ENCODE peak calls at places on chromosome 2, in four cellular contexts. One of them, this sample, is unnamed.

GRCh38 chr2:158255257-158255656 is 153.6 kb downstream of the UPP2 start:
- DNase-seq in amniotic epithelial cell: no peak
- DNase-seq in T-helper 9 cell: no peak
- DNase-seq in stimulated activated CD4-positive, alpha-beta T cell treated with anti-CD3 and anti-CD28 coated beads, Interleukin-12 subunit alpha, Interleukin-12 subunit beta, amount 100 ng/mL, for 4 hours: no peak
- DNase-seq in this sample: no peak

GRCh38 chr2:21930224-21930623 is 806.5 kb downstream of the TDRD15 start:
- DNase-seq in amniotic epithelial cell: no peak
- DNase-seq in T-helper 9 cell: no peak
- DNase-seq in stimulated activated CD4-positive, alpha-beta T cell treated with anti-CD3 and anti-CD28 coated beads, Interleukin-12 subunit alpha, Interleukin-12 subunit beta, amount 100 ng/mL, for 4 hours: no peak
- DNase-seq in this sample: no peak

GRCh38 chr2:26989156-26989555 is 18.7 kb downstream of the MAPRE3 start:
- DNase-seq in amniotic epithelial cell: no peak
- DNase-seq in stimulated activated CD4-positive, alpha-beta T cell treated with anti-CD3 and anti-CD28 coated beads, Interleukin-12 subunit alpha, Interleukin-12 subunit beta, amount 100 ng/mL, for 4 hours: no peak
- DNase-seq in T-helper 9 cell: no peak
- DNase-seq in this sample: no peak

GRCh38 chr2:236345081-236345714 is 81.0 kb upstream of the ASB18 start:
- DNase-seq in T-helper 9 cell: no peak
- DNase-seq in stimulated activated CD4-positive, alpha-beta T cell treated with anti-CD3 and anti-CD28 coated beads, Interleukin-12 subunit alpha, Interleukin-12 subunit beta, amount 100 ng/mL, for 4 hours: no peak
- DNase-seq in amniotic epithelial cell: no peak
- DNase-seq in this sample: no peak

GRCh38 chr2:33616873-33617272 is 17.8 kb upstream of the FAM98A start:
- DNase-seq in amniotic epithelial cell: no peak
- DNase-seq in stimulated activated CD4-positive, alpha-beta T cell treated with anti-CD3 and anti-CD28 coated beads, Interleukin-12 subunit alpha, Interleukin-12 subunit beta, amount 100 ng/mL, for 4 hours: no peak
- DNase-seq in T-helper 9 cell: no peak
- DNase-seq in this sample: no peak

GRCh38 chr2:16181062-16181740 is 240.9 kb downstream of the MYCN start:
- DNase-seq in stimulated activated CD4-positive, alpha-beta T cell treated with anti-CD3 and anti-CD28 coated beads, Interleukin-12 subunit alpha, Interleukin-12 subunit beta, amount 100 ng/mL, for 4 hours: no peak
- DNase-seq in T-helper 9 cell: no peak
- DNase-seq in amniotic epithelial cell: no peak
- DNase-seq in this sample: no peak

GRCh38 chr2:11090158-11090557 is 65.1 kb upstream of the SLC66A3 start:
- DNase-seq in T-helper 9 cell: no peak
- DNase-seq in amniotic epithelial cell: no peak
- DNase-seq in stimulated activated CD4-positive, alpha-beta T cell treated with anti-CD3 and anti-CD28 coated beads, Interleukin-12 subunit alpha, Interleukin-12 subunit beta, amount 100 ng/mL, for 4 hours: no peak
- DNase-seq in this sample: no peak

GRCh38 chr2:189799531-189799930 is 15.3 kb downstream of the PMS1 start:
- DNase-seq in stimulated activated CD4-positive, alpha-beta T cell treated with anti-CD3 and anti-CD28 coated beads, Interleukin-12 subunit alpha, Interleukin-12 subunit beta, amount 100 ng/mL, for 4 hours: no peak
- DNase-seq in amniotic epithelial cell: peak; percentile 67
- DNase-seq in T-helper 9 cell: no peak
- DNase-seq in this sample: no peak

GRCh38 chr2:71417300-71418202 is 35.8 kb upstream of the DYSF start:
- DNase-seq in stimulated activated CD4-positive, alpha-beta T cell treated with anti-CD3 and anti-CD28 coated beads, Interleukin-12 subunit alpha, Interleukin-12 subunit beta, amount 100 ng/mL, for 4 hours: no peak
- DNase-seq in T-helper 9 cell: no peak
- DNase-seq in amniotic epithelial cell: no peak
- DNase-seq in this sample: no peak

GRCh38 chr2:30359644-30360167 is 87.3 kb upstream of the LCLAT1 start:
- DNase-seq in T-helper 9 cell: no peak
- DNase-seq in stimulated activated CD4-positive, alpha-beta T cell treated with anti-CD3 and anti-CD28 coated beads, Interleukin-12 subunit alpha, Interleukin-12 subunit beta, amount 100 ng/mL, for 4 hours: no peak
- DNase-seq in amniotic epithelial cell: peak; percentile 35
- DNase-seq in this sample: no peak

GRCh38 chr2:28981620-28982371 is 698 bp downstream of the TOGARAM2 start:
- DNase-seq in T-helper 9 cell: no peak
- DNase-seq in amniotic epithelial cell: no peak
- DNase-seq in stimulated activated CD4-positive, alpha-beta T cell treated with anti-CD3 and anti-CD28 coated beads, Interleukin-12 subunit alpha, Interleukin-12 subunit beta, amount 100 ng/mL, for 4 hours: no peak
- DNase-seq in this sample: no peak

GRCh38 chr2:82198809-82199492 is 1894.4 kb upstream of the LRRTM1 start:
- DNase-seq in stimulated activated CD4-positive, alpha-beta T cell treated with anti-CD3 and anti-CD28 coated beads, Interleukin-12 subunit alpha, Interleukin-12 subunit beta, amount 100 ng/mL, for 4 hours: no peak
- DNase-seq in T-helper 9 cell: no peak
- DNase-seq in amniotic epithelial cell: no peak
- DNase-seq in this sample: no peak

GRCh38 chr2:54465143-54465542 is 9.0 kb downstream of the SPTBN1 start:
- DNase-seq in T-helper 9 cell: no peak
- DNase-seq in amniotic epithelial cell: no peak
- DNase-seq in stimulated activated CD4-positive, alpha-beta T cell treated with anti-CD3 and anti-CD28 coated beads, Interleukin-12 subunit alpha, Interleukin-12 subunit beta, amount 100 ng/mL, for 4 hours: no peak
- DNase-seq in this sample: no peak

GRCh38 chr2:186592137-186592875 is 2.5 kb downstream of the ITGAV start:
- DNase-seq in amniotic epithelial cell: no peak
- DNase-seq in T-helper 9 cell: no peak
- DNase-seq in stimulated activated CD4-positive, alpha-beta T cell treated with anti-CD3 and anti-CD28 coated beads, Interleukin-12 subunit alpha, Interleukin-12 subunit beta, amount 100 ng/mL, for 4 hours: no peak
- DNase-seq in this sample: no peak

GRCh38 chr2:193332938-193333337 is 1138.2 kb upstream of the TMEFF2 start:
- DNase-seq in T-helper 9 cell: no peak
- DNase-seq in amniotic epithelial cell: no peak
- DNase-seq in stimulated activated CD4-positive, alpha-beta T cell treated with anti-CD3 and anti-CD28 coated beads, Interleukin-12 subunit alpha, Interleukin-12 subunit beta, amount 100 ng/mL, for 4 hours: no peak
- DNase-seq in this sample: no peak

GRCh38 chr2:184577741-184578140 is 20.6 kb upstream of the ZNF804A start:
- DNase-seq in stimulated activated CD4-positive, alpha-beta T cell treated with anti-CD3 and anti-CD28 coated beads, Interleukin-12 subunit alpha, Interleukin-12 subunit beta, amount 100 ng/mL, for 4 hours: no peak
- DNase-seq in amniotic epithelial cell: no peak
- DNase-seq in T-helper 9 cell: no peak
- DNase-seq in this sample: no peak

GRCh38 chr2:117481608-117482007 is 332.9 kb upstream of the DDX18 start:
- DNase-seq in T-helper 9 cell: no peak
- DNase-seq in stimulated activated CD4-positive, alpha-beta T cell treated with anti-CD3 and anti-CD28 coated beads, Interleukin-12 subunit alpha, Interleukin-12 subunit beta, amount 100 ng/mL, for 4 hours: no peak
- DNase-seq in amniotic epithelial cell: no peak
- DNase-seq in this sample: no peak

GRCh38 chr2:61229936-61230335 is 67.9 kb downstream of the C2orf74 start:
- DNase-seq in T-helper 9 cell: no peak
- DNase-seq in stimulated activated CD4-positive, alpha-beta T cell treated with anti-CD3 and anti-CD28 coated beads, Interleukin-12 subunit alpha, Interleukin-12 subunit beta, amount 100 ng/mL, for 4 hours: no peak
- DNase-seq in amniotic epithelial cell: peak; percentile 63
- DNase-seq in this sample: no peak

GRCh38 chr2:178111743-178112142 is 494 bp upstream of the RBM45 start:
- DNase-seq in stimulated activated CD4-positive, alpha-beta T cell treated with anti-CD3 and anti-CD28 coated beads, Interleukin-12 subunit alpha, Interleukin-12 subunit beta, amount 100 ng/mL, for 4 hours: no peak
- DNase-seq in T-helper 9 cell: no peak
- DNase-seq in amniotic epithelial cell: peak; percentile 51
- DNase-seq in this sample: no peak

GRCh38 chr2:186911551-186912085 is 62.6 kb upstream of the ZSWIM2 start:
- DNase-seq in T-helper 9 cell: no peak
- DNase-seq in amniotic epithelial cell: no peak
- DNase-seq in stimulated activated CD4-positive, alpha-beta T cell treated with anti-CD3 and anti-CD28 coated beads, Interleukin-12 subunit alpha, Interleukin-12 subunit beta, amount 100 ng/mL, for 4 hours: no peak
- DNase-seq in this sample: no peak

GRCh38 chr2:26355038-26355995 is 8.7 kb upstream of the ADGRF3 start:
- DNase-seq in T-helper 9 cell: no peak
- DNase-seq in stimulated activated CD4-positive, alpha-beta T cell treated with anti-CD3 and anti-CD28 coated beads, Interleukin-12 subunit alpha, Interleukin-12 subunit beta, amount 100 ng/mL, for 4 hours: no peak
- DNase-seq in amniotic epithelial cell: peak; percentile 93
- DNase-seq in this sample: no peak

GRCh38 chr2:109030870-109031480 is 42.0 kb upstream of the EDAR start:
- DNase-seq in stimulated activated CD4-positive, alpha-beta T cell treated with anti-CD3 and anti-CD28 coated beads, Interleukin-12 subunit alpha, Interleukin-12 subunit beta, amount 100 ng/mL, for 4 hours: peak; percentile 8
- DNase-seq in T-helper 9 cell: no peak
- DNase-seq in amniotic epithelial cell: no peak
- DNase-seq in this sample: no peak

GRCh38 chr2:22497064-22497463 is 887.9 kb upstream of the KLHL29 start:
- DNase-seq in stimulated activated CD4-positive, alpha-beta T cell treated with anti-CD3 and anti-CD28 coated beads, Interleukin-12 subunit alpha, Interleukin-12 subunit beta, amount 100 ng/mL, for 4 hours: no peak
- DNase-seq in amniotic epithelial cell: no peak
- DNase-seq in T-helper 9 cell: no peak
- DNase-seq in this sample: no peak

GRCh38 chr2:219243291-219243761 is 1.9 kb downstream of the GLB1L start:
- DNase-seq in T-helper 9 cell: no peak
- DNase-seq in stimulated activated CD4-positive, alpha-beta T cell treated with anti-CD3 and anti-CD28 coated beads, Interleukin-12 subunit alpha, Interleukin-12 subunit beta, amount 100 ng/mL, for 4 hours: no peak
- DNase-seq in amniotic epithelial cell: peak; percentile 60
- DNase-seq in this sample: no peak

GRCh38 chr2:68237976-68238580 is 14.3 kb downstream of the PPP3R1 start:
- DNase-seq in stimulated activated CD4-positive, alpha-beta T cell treated with anti-CD3 and anti-CD28 coated beads, Interleukin-12 subunit alpha, Interleukin-12 subunit beta, amount 100 ng/mL, for 4 hours: no peak
- DNase-seq in T-helper 9 cell: no peak
- DNase-seq in amniotic epithelial cell: no peak
- DNase-seq in this sample: no peak

GRCh38 chr2:170013802-170014551 is 164.0 kb upstream of the MYO3B start:
- DNase-seq in stimulated activated CD4-positive, alpha-beta T cell treated with anti-CD3 and anti-CD28 coated beads, Interleukin-12 subunit alpha, Interleukin-12 subunit beta, amount 100 ng/mL, for 4 hours: no peak
- DNase-seq in T-helper 9 cell: no peak
- DNase-seq in amniotic epithelial cell: peak; percentile 15
- DNase-seq in this sample: no peak

GRCh38 chr2:167761465-167762136 is 485.8 kb downstream of the STK39 start:
- DNase-seq in stimulated activated CD4-positive, alpha-beta T cell treated with anti-CD3 and anti-CD28 coated beads, Interleukin-12 subunit alpha, Interleukin-12 subunit beta, amount 100 ng/mL, for 4 hours: no peak
- DNase-seq in T-helper 9 cell: no peak
- DNase-seq in amniotic epithelial cell: no peak
- DNase-seq in this sample: no peak

GRCh38 chr2:219555956-219556355 is 12.1 kb downstream of the TMEM198 start:
- DNase-seq in stimulated activated CD4-positive, alpha-beta T cell treated with anti-CD3 and anti-CD28 coated beads, Interleukin-12 subunit alpha, Interleukin-12 subunit beta, amount 100 ng/mL, for 4 hours: no peak
- DNase-seq in amniotic epithelial cell: no peak
- DNase-seq in T-helper 9 cell: no peak
- DNase-seq in this sample: no peak

GRCh38 chr2:201908901-201909300 is 102.6 kb downstream of the CDK15 start:
- DNase-seq in stimulated activated CD4-positive, alpha-beta T cell treated with anti-CD3 and anti-CD28 coated beads, Interleukin-12 subunit alpha, Interleukin-12 subunit beta, amount 100 ng/mL, for 4 hours: no peak
- DNase-seq in amniotic epithelial cell: peak; percentile 12
- DNase-seq in T-helper 9 cell: no peak
- DNase-seq in this sample: no peak

GRCh38 chr2:227472265-227473018 is 486 bp downstream of the AGFG1 start:
- DNase-seq in stimulated activated CD4-positive, alpha-beta T cell treated with anti-CD3 and anti-CD28 coated beads, Interleukin-12 subunit alpha, Interleukin-12 subunit beta, amount 100 ng/mL, for 4 hours: peak; percentile 51
- DNase-seq in amniotic epithelial cell: no peak
- DNase-seq in T-helper 9 cell: peak; percentile 43
- DNase-seq in this sample: peak; percentile 56